ENCODE peak calls at places on chromosomes 4 and X, in seven cellular contexts. F is tibial nerve, W is A549, U is cardiac fibroblast, Q is Peyer's patch, N is endothelial cell of umbilical vein, A is endothelial cell. K is an unnamed sample.

GRCh38 chr4:112523764-112524505 is 8.0 kb upstream of the NEUROG2 start:
- DNase-seq in Q (peak), F (no peak), A (peak), U (peak), N (no peak), W (peak), K (peak)

GRCh38 chr4:76074995-76075600 is 589 bp downstream of the ART3 start:
- DNase-seq in W (no peak), N (no peak), F (no peak), A (no peak), U (no peak), Q (no peak), K (no peak)

GRCh38 chr4:140085062-140085622 is 68.8 kb downstream of the MAML3 start:
- DNase-seq in F (no peak), A (no peak), N (no peak), W (peak), Q (no peak), U (no peak), K (no peak)

GRCh38 chrX:70878925-70879324 is 29.6 kb downstream of the TEX11 start:
- DNase-seq in Q (no peak), A (no peak), N (no peak), F (no peak), W (no peak), U (no peak), K (no peak)

GRCh38 chrX:39507617-39508299 is 590.0 kb downstream of the BCOR start:
- DNase-seq in F (no peak), U (no peak), W (no peak), Q (no peak), A (no peak), N (no peak), K (no peak)

GRCh38 chr4:30617836-30618235 is 102.3 kb upstream of the PCDH7 start:
- DNase-seq in F (no peak), Q (no peak), U (no peak), A (no peak), W (no peak), N (no peak), K (no peak)

GRCh38 chr4:17447675-17448298 is 64.1 kb downstream of the QDPR start:
- DNase-seq in Q (peak), A (peak), W (peak), N (peak), U (peak), F (peak), K (peak)

GRCh38 chr4:110059556-110060191 is 138.7 kb downstream of the ELOVL6 start:
- DNase-seq in U (peak), F (no peak), N (peak), A (no peak), Q (no peak), W (peak), K (peak)

GRCh38 chr4:105741548-105741947 is 33.0 kb downstream of the GSTCD start:
- DNase-seq in W (no peak), N (peak), Q (no peak), F (no peak), U (peak), A (no peak), K (no peak)

GRCh38 chr4:8665406-8666360 is 73.1 kb downstream of the CPZ start:
- DNase-seq in W (no peak), U (no peak), N (no peak), F (no peak), A (no peak), Q (no peak), K (no peak)

GRCh38 chr4:87633239-87633638 is 16.8 kb upstream of the DMP1 start:
- DNase-seq in N (peak), U (peak), F (no peak), A (no peak), Q (no peak), W (peak), K (no peak)

GRCh38 chrX:115531818-115532403 is 29.1 kb upstream of the PLS3 start:
- DNase-seq in Q (no peak), F (no peak), A (no peak), U (peak), W (peak), N (peak), K (no peak)

GRCh38 chr4:140049024-140049923 is 104.7 kb downstream of the MAML3 start:
- DNase-seq in A (peak), U (peak), W (peak), N (peak), F (peak), Q (peak), K (no peak)

GRCh38 chr4:8261851-8262535 is 7.6 kb upstream of the HTRA3 start:
- DNase-seq in A (no peak), N (no peak), Q (no peak), F (no peak), U (no peak), W (no peak), K (no peak)

GRCh38 chr4:38025665-38026064 is 65.5 kb downstream of the PTTG2 start:
- DNase-seq in Q (no peak), W (no peak), F (no peak), U (no peak), N (no peak), A (no peak), K (no peak)

GRCh38 chr4:107931775-107932321 is 499 bp downstream of the CYP2U1 start:
- DNase-seq in U (no peak), W (no peak), F (peak), A (peak), Q (peak), N (no peak), K (no peak)

GRCh38 chrX:78092296-78092695 is 11.8 kb upstream of the PGK1 start:
- DNase-seq in Q (no peak), A (peak), N (peak), U (peak), F (no peak), W (peak), K (no peak)

GRCh38 chrX:18012974-18013373 is 151.9 kb upstream of the RAI2 start:
- DNase-seq in U (no peak), A (no peak), W (no peak), Q (no peak), N (no peak), F (no peak), K (no peak)

GRCh38 chr4:145285928-145286327 is 105.5 kb upstream of the OTUD4 start:
- DNase-seq in A (no peak), U (peak), F (no peak), Q (no peak), W (no peak), N (peak), K (no peak)

GRCh38 chr4:184163813-184164212 is 53.9 kb downstream of the ENPP6 start:
- DNase-seq in W (peak), U (no peak), N (peak), Q (no peak), A (peak), F (peak), K (no peak)

GRCh38 chrX:56248492-56248891 is 16.3 kb downstream of the KLF8 start:
- DNase-seq in Q (peak), N (peak), W (peak), F (peak), A (peak), U (peak), K (peak)
- TF ChIP-seq CTCF in Q (peak), N (peak), W (peak), F (peak), A (peak), U (peak), K (peak)

GRCh38 chrX:16993791-16994318 is 47.4 kb downstream of the REPS2 start:
- DNase-seq in F (no peak), A (peak), W (peak), N (no peak), Q (no peak), U (no peak), K (no peak)
- TF ChIP-seq CTCF in F (no peak), A (no peak), W (no peak), N (no peak), Q (no peak), U (no peak), K (peak)

GRCh38 chrX:119698835-119699234 is 5.9 kb upstream of the SEPTIN6 start:
- DNase-seq in A (peak), U (peak), N (peak), F (no peak), Q (no peak), W (peak), K (no peak)
- TF ChIP-seq CTCF in A (peak), U (peak), N (peak), F (peak), Q (peak), W (peak), K (peak)

GRCh38 chr4:3417448-3417847 is 24.3 kb upstream of the HGFAC start:
- DNase-seq in W (no peak), Q (no peak), F (no peak), N (no peak), U (no peak), A (no peak), K (no peak)

GRCh38 chr4:3416270-3416669 is 25.5 kb upstream of the HGFAC start:
- DNase-seq in N (no peak), U (no peak), Q (no peak), F (no peak), A (no peak), W (no peak), K (no peak)

GRCh38 chr4:3419836-3420605 is 21.7 kb upstream of the HGFAC start:
- DNase-seq in F (no peak), N (no peak), U (no peak), A (no peak), W (no peak), Q (no peak), K (no peak)

GRCh38 chr4:3416821-3417221 is 24.9 kb upstream of the HGFAC start:
- DNase-seq in W (no peak), Q (no peak), U (no peak), A (no peak), F (no peak), N (no peak), K (no peak)

DNA sequence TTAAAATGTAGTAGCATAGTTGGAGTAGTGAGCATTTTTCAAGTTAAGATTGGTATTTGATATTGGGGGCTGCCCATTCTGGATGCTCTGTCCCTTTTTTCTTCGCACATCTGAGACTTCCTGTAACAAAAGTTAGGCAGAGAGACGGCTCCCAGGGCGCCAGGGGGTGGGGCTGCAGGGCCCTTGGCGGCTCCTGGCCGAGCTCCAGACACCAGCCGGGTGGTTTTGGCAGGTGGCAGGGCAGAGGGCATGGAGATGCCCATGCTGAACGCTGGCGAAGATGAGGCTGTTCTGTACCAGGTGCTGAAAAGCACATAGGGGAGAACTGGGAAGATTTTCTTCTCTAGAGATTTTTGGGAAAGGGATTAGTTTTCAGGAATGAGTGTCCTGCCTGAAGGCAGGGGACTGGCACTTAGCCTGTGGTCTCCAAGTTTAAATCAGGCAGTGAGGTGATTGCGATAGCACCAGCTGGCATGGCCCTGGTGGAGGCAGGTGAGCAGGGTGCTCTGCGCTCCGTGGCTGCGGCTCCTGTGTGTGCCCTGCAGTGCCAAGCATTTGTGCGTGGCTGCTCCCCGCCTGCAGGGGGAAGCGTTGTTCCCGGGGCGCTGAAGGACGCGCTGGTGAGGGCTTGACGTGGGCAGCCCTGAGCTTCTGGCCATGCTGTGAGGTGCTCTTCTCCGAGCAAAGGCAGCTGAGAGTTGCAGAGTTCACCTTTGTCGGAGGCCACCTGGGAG is 23.6 kb upstream of the HGFAC start:
- DNase-seq in U (no peak), N (no peak), W (no peak), Q (no peak), A (no peak), F (no peak), K (no peak)
- TF ChIP-seq CTCF in U (no peak), N (peak), W (peak), Q (no peak), A (no peak), F (no peak), K (peak)

GRCh38 chrX:102599950-102600579 is 750 bp downstream of the ARMCX5 start:
- DNase-seq in F (no peak), W (peak), A (no peak), Q (no peak), U (peak), N (peak), K (no peak)
- TF ChIP-seq CTCF in F (no peak), W (no peak), A (no peak), Q (no peak), U (peak), N (no peak), K (no peak)

K was measured in GM12864.